ENCODE peak calls at places on chromosomes 6 and 20, in eight cellular contexts. Q is GM23248, J is vagina, T is heart left ventricle, E is aorta, H is ascending aorta, U is SJSA1, P is transverse colon. D is an unnamed sample.
A peak's percentile ranks its signal among the peaks of the same experiment; 100 is the strongest.

GRCh38 chr20:38985603-38986170 is 23.5 kb downstream of the DHX35 start:
- DNase-seq in Q (peak; percentile 72), J (no peak), T (no peak), E (no peak), H (no peak), U (no peak), P (no peak), D (no peak)

GRCh38 chr20:47790032-47790965 is 5.0 kb upstream of the SULF2 start:
- DNase-seq in Q (peak; percentile 68), J (no peak), T (no peak), E (no peak), H (no peak), U (no peak), P (no peak), D (no peak)

GRCh38 chr20:19008497-19008896 is 194.9 kb downstream of the SCP2D1 start:
- DNase-seq in Q (no peak), J (no peak), T (no peak), E (no peak), H (no peak), U (no peak), P (no peak), D (no peak)

GRCh38 chr6:4185419-4185818 is 50.0 kb upstream of the ECI2 start:
- DNase-seq in Q (no peak), J (no peak), T (no peak), E (no peak), H (no peak), U (no peak), P (no peak), D (no peak)

GRCh38 chr6:41560440-41561192 is 14.4 kb downstream of the FOXP4 start:
- DNase-seq in Q (peak; percentile 63), J (no peak), T (peak; percentile 68), E (peak; percentile 69), H (no peak), U (no peak), P (peak; percentile 77), D (peak; percentile 81)

GRCh38 chr6:137361701-137362100 is 132.5 kb downstream of the OLIG3 start:
- DNase-seq in Q (no peak), J (no peak), T (no peak), E (no peak), H (no peak), U (no peak), P (no peak), D (no peak)

GRCh38 chr20:1800777-1801176 is 94.4 kb upstream of the SIRPA start:
- DNase-seq in Q (peak; percentile 77), J (no peak), T (no peak), E (no peak), H (no peak), U (no peak), P (no peak), D (no peak)

GRCh38 chr20:51807864-51808263 is 5.5 kb upstream of the SALL4 start:
- DNase-seq in Q (no peak), J (no peak), T (no peak), E (no peak), H (no peak), U (no peak), P (no peak), D (no peak)

GRCh38 chr6:51147756-51148155 is 329.1 kb downstream of the TFAP2B start:
- DNase-seq in Q (no peak), J (no peak), T (no peak), E (no peak), H (no peak), U (no peak), P (no peak), D (no peak)

GRCh38 chr6:52261229-52261628 is 16.9 kb upstream of the IL17F start:
- DNase-seq in Q (peak; percentile 75), J (no peak), T (no peak), E (no peak), H (no peak), U (peak; percentile 60), P (no peak), D (no peak)

GRCh38 chr6:98325366-98325765 is 509.0 kb upstream of the POU3F2 start:
- DNase-seq in Q (no peak), J (no peak), T (no peak), E (no peak), H (no peak), U (no peak), P (no peak), D (no peak)

GRCh38 chr6:98324406-98324930 is 509.9 kb upstream of the POU3F2 start:
- DNase-seq in Q (no peak), J (no peak), T (no peak), E (no peak), H (no peak), U (no peak), P (no peak), D (no peak)

GRCh38 chr6:98323605-98324004 is 510.8 kb upstream of the POU3F2 start:
- DNase-seq in Q (no peak), J (no peak), T (no peak), E (no peak), H (no peak), U (no peak), P (no peak), D (no peak)
- H3K27ac ChIP-seq in Q (no peak overlapping the region), J (no peak overlapping the region), T (no peak overlapping the region), E (no peak overlapping the region), H (no peak overlapping the region), U (no peak overlapping the region), P (no peak overlapping the region), D (no peak overlapping the region)

GRCh38 chr6:148530394-148530923 is 187.8 kb downstream of the SASH1 start:
- DNase-seq in Q (peak; percentile 95), J (no peak), T (no peak), E (no peak), H (peak; percentile 80), U (peak; percentile 73), P (no peak), D (no peak)
- H3K4me3 ChIP-seq in Q (peak overlapping the region; percentile 52), J (no peak overlapping the region), T (peak overlapping the region; percentile 27), E (no peak overlapping the region), H (no peak overlapping the region), U (peak overlapping the region; percentile 17), P (no peak overlapping the region), D (no peak overlapping the region)

GRCh38 chr6:131693384-131693783 is 7.8 kb downstream of the OR2A4 start:
- DNase-seq in Q (no peak), J (no peak), T (no peak), E (no peak), H (no peak), U (no peak), P (no peak), D (no peak)
- H3K4me1 ChIP-seq in Q (no peaks in the 10 kb centered on the region), J (no peaks in the 10 kb centered on the region), T (no peaks in the 10 kb centered on the region), E (no peaks in the 10 kb centered on the region), H (no peaks in the 10 kb centered on the region), U (no peaks in the 10 kb centered on the region), P (no peaks in the 10 kb centered on the region), D (no peaks in the 10 kb centered on the region)

GRCh38 chr6:34608321-34609091 is 52.4 kb upstream of the SPDEF start:
- DNase-seq in Q (peak; percentile 35), J (no peak), T (no peak), E (no peak), H (no peak), U (no peak), P (no peak), D (no peak)
- H3K27ac ChIP-seq in Q (no peak overlapping the region), J (no peak overlapping the region), T (peak overlapping the region; percentile 30), E (no peak overlapping the region), H (peak overlapping the region; percentile 17), U (peak overlapping the region; percentile 28), P (peak overlapping the region; percentile 62), D (no peak overlapping the region)

GRCh38 chr6:170305772-170306323 is 710 bp upstream of the FAM120B start:
- DNase-seq in Q (no peak), J (no peak), T (no peak), E (no peak), H (no peak), U (peak; percentile 24), P (no peak), D (no peak)
- H3K4me3 ChIP-seq in Q (peak overlapping the region; percentile 93), J (peak overlapping the region; percentile 65), T (peak overlapping the region; percentile 96), E (peak overlapping the region; percentile 85), H (peak overlapping the region; percentile 90), U (peak overlapping the region; percentile 92), P (peak overlapping the region; percentile 80), D (peak overlapping the region; percentile 83)

D was measured in pancreas.